ENCODE peak calls at places on chromosomes 2 and 18, in ten cellular contexts. One of them, this sample, is unnamed.

GRCh38 chr18:62767321-62767720 is 52.0 kb downstream of the PHLPP1 start:
- DNase-seq in AG10803: peak
- DNase-seq in tibial nerve: no peak
- DNase-seq in endothelial cell: no peak
- DNase-seq in stomach: no peak
- DNase-seq in right atrium auricular region: no peak
- DNase-seq in cardiac muscle cell: no peak
- DNase-seq in A549: no peak
- DNase-seq in HL-60: no peak
- DNase-seq in Peyer's patch: no peak
- DNase-seq in this sample: no peak

GRCh38 chr18:47754311-47755101 is 176.0 kb downstream of the SMAD2 start:
- DNase-seq in AG10803: no peak
- DNase-seq in tibial nerve: no peak
- DNase-seq in endothelial cell: peak
- DNase-seq in stomach: peak
- DNase-seq in right atrium auricular region: peak
- DNase-seq in cardiac muscle cell: peak
- DNase-seq in A549: peak
- DNase-seq in HL-60: peak
- DNase-seq in Peyer's patch: peak
- DNase-seq in this sample: no peak

GRCh38 chr2:35298493-35298892 is 1057.1 kb upstream of the CRIM1 start:
- DNase-seq in AG10803: no peak
- DNase-seq in tibial nerve: no peak
- DNase-seq in endothelial cell: no peak
- DNase-seq in stomach: no peak
- DNase-seq in right atrium auricular region: no peak
- DNase-seq in cardiac muscle cell: no peak
- DNase-seq in A549: no peak
- DNase-seq in HL-60: no peak
- DNase-seq in Peyer's patch: no peak
- DNase-seq in this sample: peak

GRCh38 chr2:3159801-3160545 is 217.6 kb downstream of the EIPR1 start:
- DNase-seq in AG10803: no peak
- DNase-seq in tibial nerve: no peak
- DNase-seq in endothelial cell: no peak
- DNase-seq in stomach: no peak
- DNase-seq in right atrium auricular region: no peak
- DNase-seq in cardiac muscle cell: no peak
- DNase-seq in A549: no peak
- DNase-seq in HL-60: no peak
- DNase-seq in Peyer's patch: no peak
- DNase-seq in this sample: no peak

GRCh38 chr2:124264496-124265160 is 239.5 kb downstream of the CNTNAP5 start:
- DNase-seq in AG10803: peak
- DNase-seq in tibial nerve: no peak
- DNase-seq in endothelial cell: no peak
- DNase-seq in stomach: no peak
- DNase-seq in right atrium auricular region: no peak
- DNase-seq in cardiac muscle cell: no peak
- DNase-seq in A549: no peak
- DNase-seq in HL-60: no peak
- DNase-seq in Peyer's patch: no peak
- DNase-seq in this sample: no peak

GRCh38 chr2:78992451-78992806 is 33.1 kb upstream of the REG3G start:
- DNase-seq in AG10803: no peak
- DNase-seq in tibial nerve: no peak
- DNase-seq in endothelial cell: peak
- DNase-seq in stomach: no peak
- DNase-seq in right atrium auricular region: no peak
- DNase-seq in cardiac muscle cell: peak
- DNase-seq in A549: peak
- DNase-seq in HL-60: peak
- DNase-seq in Peyer's patch: no peak
- DNase-seq in this sample: no peak

GRCh38 chr2:176140520-176141317 is 10.6 kb upstream of the HOXD4 start:
- DNase-seq in AG10803: peak
- DNase-seq in tibial nerve: no peak
- DNase-seq in endothelial cell: peak
- DNase-seq in stomach: peak
- DNase-seq in right atrium auricular region: peak
- DNase-seq in cardiac muscle cell: peak
- DNase-seq in A549: peak
- DNase-seq in HL-60: peak
- DNase-seq in Peyer's patch: peak
- DNase-seq in this sample: no peak

GRCh38 chr2:3611611-3612010 is 16.7 kb downstream of the COLEC11 start:
- DNase-seq in AG10803: no peak
- DNase-seq in tibial nerve: no peak
- DNase-seq in endothelial cell: no peak
- DNase-seq in stomach: peak
- DNase-seq in right atrium auricular region: no peak
- DNase-seq in cardiac muscle cell: no peak
- DNase-seq in A549: no peak
- DNase-seq in HL-60: no peak
- DNase-seq in Peyer's patch: peak
- DNase-seq in this sample: no peak

GRCh38 chr18:76410033-76410432 is 85.0 kb downstream of the ZNF516 start:
- DNase-seq in AG10803: no peak
- DNase-seq in tibial nerve: no peak
- DNase-seq in endothelial cell: no peak
- DNase-seq in stomach: no peak
- DNase-seq in right atrium auricular region: no peak
- DNase-seq in cardiac muscle cell: no peak
- DNase-seq in A549: no peak
- DNase-seq in HL-60: peak
- DNase-seq in Peyer's patch: peak
- DNase-seq in this sample: no peak

GRCh38 chr2:40430741-40431599 is 20.9 kb downstream of the SLC8A1 start:
- DNase-seq in AG10803: peak
- DNase-seq in tibial nerve: no peak
- DNase-seq in endothelial cell: no peak
- DNase-seq in stomach: no peak
- DNase-seq in right atrium auricular region: no peak
- DNase-seq in cardiac muscle cell: no peak
- DNase-seq in A549: no peak
- DNase-seq in HL-60: no peak
- DNase-seq in Peyer's patch: no peak
- DNase-seq in this sample: no peak

GRCh38 chr2:235551965-235552364 is 58.1 kb downstream of the AGAP1 start:
- DNase-seq in AG10803: peak
- DNase-seq in tibial nerve: peak
- DNase-seq in endothelial cell: peak
- DNase-seq in stomach: peak
- DNase-seq in right atrium auricular region: peak
- DNase-seq in cardiac muscle cell: peak
- DNase-seq in A549: peak
- DNase-seq in HL-60: peak
- DNase-seq in Peyer's patch: peak
- DNase-seq in this sample: peak

GRCh38 chr18:59911600-59911999 is 11.8 kb downstream of the PMAIP1 start:
- DNase-seq in AG10803: no peak
- DNase-seq in tibial nerve: no peak
- DNase-seq in endothelial cell: no peak
- DNase-seq in stomach: no peak
- DNase-seq in right atrium auricular region: no peak
- DNase-seq in cardiac muscle cell: no peak
- DNase-seq in A549: no peak
- DNase-seq in HL-60: peak
- DNase-seq in Peyer's patch: no peak
- DNase-seq in this sample: no peak

GRCh38 chr2:36497570-36498163 is 100.3 kb downstream of the FEZ2 start:
- DNase-seq in AG10803: no peak
- DNase-seq in tibial nerve: no peak
- DNase-seq in endothelial cell: no peak
- DNase-seq in stomach: no peak
- DNase-seq in right atrium auricular region: no peak
- DNase-seq in cardiac muscle cell: no peak
- DNase-seq in A549: no peak
- DNase-seq in HL-60: no peak
- DNase-seq in Peyer's patch: no peak
- DNase-seq in this sample: no peak

GRCh38 chr2:83224591-83224990 is 1234.5 kb downstream of the SUCLG1 start:
- DNase-seq in AG10803: no peak
- DNase-seq in tibial nerve: no peak
- DNase-seq in endothelial cell: no peak
- DNase-seq in stomach: no peak
- DNase-seq in right atrium auricular region: no peak
- DNase-seq in cardiac muscle cell: no peak
- DNase-seq in A549: no peak
- DNase-seq in HL-60: no peak
- DNase-seq in Peyer's patch: no peak
- DNase-seq in this sample: no peak

GRCh38 chr18:39648616-39649015 is 2083.0 kb upstream of the CELF4 start:
- DNase-seq in AG10803: no peak
- DNase-seq in tibial nerve: no peak
- DNase-seq in endothelial cell: no peak
- DNase-seq in stomach: no peak
- DNase-seq in right atrium auricular region: no peak
- DNase-seq in cardiac muscle cell: no peak
- DNase-seq in A549: no peak
- DNase-seq in HL-60: no peak
- DNase-seq in Peyer's patch: no peak
- DNase-seq in this sample: no peak

GRCh38 chr2:177254433-177255226 is 9.9 kb downstream of the NFE2L2 start:
- DNase-seq in AG10803: peak
- DNase-seq in tibial nerve: no peak
- DNase-seq in endothelial cell: peak
- DNase-seq in stomach: peak
- DNase-seq in right atrium auricular region: no peak
- DNase-seq in cardiac muscle cell: peak
- DNase-seq in A549: no peak
- DNase-seq in HL-60: no peak
- DNase-seq in Peyer's patch: peak
- DNase-seq in this sample: peak

GRCh38 chr18:46630160-46630559 is 26.9 kb downstream of the LOXHD1 start:
- DNase-seq in AG10803: peak
- DNase-seq in tibial nerve: no peak
- DNase-seq in endothelial cell: no peak
- DNase-seq in stomach: no peak
- DNase-seq in right atrium auricular region: peak
- DNase-seq in cardiac muscle cell: no peak
- DNase-seq in A549: no peak
- DNase-seq in HL-60: peak
- DNase-seq in Peyer's patch: no peak
- DNase-seq in this sample: no peak

GRCh38 chr2:19356545-19357382 is 1.7 kb downstream of the OSR1 start:
- DNase-seq in AG10803: no peak
- DNase-seq in tibial nerve: no peak
- DNase-seq in endothelial cell: no peak
- DNase-seq in stomach: no peak
- DNase-seq in right atrium auricular region: no peak
- DNase-seq in cardiac muscle cell: no peak
- DNase-seq in A549: no peak
- DNase-seq in HL-60: no peak
- DNase-seq in Peyer's patch: no peak
- DNase-seq in this sample: no peak

GRCh38 chr2:47676236-47676635 is 106.7 kb upstream of the MSH6 start:
- DNase-seq in AG10803: no peak
- DNase-seq in tibial nerve: no peak
- DNase-seq in endothelial cell: no peak
- DNase-seq in stomach: no peak
- DNase-seq in right atrium auricular region: no peak
- DNase-seq in cardiac muscle cell: no peak
- DNase-seq in A549: no peak
- DNase-seq in HL-60: no peak
- DNase-seq in Peyer's patch: no peak
- DNase-seq in this sample: no peak
- TF ChIP-seq CTCF in AG10803: no peak
- TF ChIP-seq CTCF in tibial nerve: no peak
- TF ChIP-seq CTCF in endothelial cell: no peak
- TF ChIP-seq CTCF in stomach: no peak
- TF ChIP-seq CTCF in right atrium auricular region: no peak
- TF ChIP-seq CTCF in cardiac muscle cell: no peak
- TF ChIP-seq CTCF in A549: no peak
- TF ChIP-seq CTCF in HL-60: no peak
- TF ChIP-seq CTCF in Peyer's patch: no peak
- TF ChIP-seq CTCF in this sample: no peak

GRCh38 chr2:61764035-61764800 is 89.6 kb downstream of the FAM161A start:
- DNase-seq in AG10803: peak
- DNase-seq in tibial nerve: peak
- DNase-seq in endothelial cell: peak
- DNase-seq in stomach: peak
- DNase-seq in right atrium auricular region: peak
- DNase-seq in cardiac muscle cell: peak
- DNase-seq in A549: peak
- DNase-seq in HL-60: peak
- DNase-seq in Peyer's patch: peak
- DNase-seq in this sample: peak
- TF ChIP-seq CTCF in AG10803: no peak
- TF ChIP-seq CTCF in tibial nerve: no peak
- TF ChIP-seq CTCF in endothelial cell: no peak
- TF ChIP-seq CTCF in stomach: no peak
- TF ChIP-seq CTCF in right atrium auricular region: no peak
- TF ChIP-seq CTCF in cardiac muscle cell: no peak
- TF ChIP-seq CTCF in A549: no peak
- TF ChIP-seq CTCF in HL-60: no peak
- TF ChIP-seq CTCF in Peyer's patch: no peak
- TF ChIP-seq CTCF in this sample: no peak

GRCh38 chr2:209990838-209991237 is 11.6 kb upstream of the RPE start:
- DNase-seq in AG10803: no peak
- DNase-seq in tibial nerve: no peak
- DNase-seq in endothelial cell: no peak
- DNase-seq in stomach: no peak
- DNase-seq in right atrium auricular region: no peak
- DNase-seq in cardiac muscle cell: no peak
- DNase-seq in A549: no peak
- DNase-seq in HL-60: no peak
- DNase-seq in Peyer's patch: no peak
- DNase-seq in this sample: no peak
- TF ChIP-seq CTCF in AG10803: no peak
- TF ChIP-seq CTCF in tibial nerve: no peak
- TF ChIP-seq CTCF in endothelial cell: no peak
- TF ChIP-seq CTCF in stomach: no peak
- TF ChIP-seq CTCF in right atrium auricular region: no peak
- TF ChIP-seq CTCF in cardiac muscle cell: no peak
- TF ChIP-seq CTCF in A549: no peak
- TF ChIP-seq CTCF in HL-60: no peak
- TF ChIP-seq CTCF in Peyer's patch: no peak
- TF ChIP-seq CTCF in this sample: no peak

DNA sequence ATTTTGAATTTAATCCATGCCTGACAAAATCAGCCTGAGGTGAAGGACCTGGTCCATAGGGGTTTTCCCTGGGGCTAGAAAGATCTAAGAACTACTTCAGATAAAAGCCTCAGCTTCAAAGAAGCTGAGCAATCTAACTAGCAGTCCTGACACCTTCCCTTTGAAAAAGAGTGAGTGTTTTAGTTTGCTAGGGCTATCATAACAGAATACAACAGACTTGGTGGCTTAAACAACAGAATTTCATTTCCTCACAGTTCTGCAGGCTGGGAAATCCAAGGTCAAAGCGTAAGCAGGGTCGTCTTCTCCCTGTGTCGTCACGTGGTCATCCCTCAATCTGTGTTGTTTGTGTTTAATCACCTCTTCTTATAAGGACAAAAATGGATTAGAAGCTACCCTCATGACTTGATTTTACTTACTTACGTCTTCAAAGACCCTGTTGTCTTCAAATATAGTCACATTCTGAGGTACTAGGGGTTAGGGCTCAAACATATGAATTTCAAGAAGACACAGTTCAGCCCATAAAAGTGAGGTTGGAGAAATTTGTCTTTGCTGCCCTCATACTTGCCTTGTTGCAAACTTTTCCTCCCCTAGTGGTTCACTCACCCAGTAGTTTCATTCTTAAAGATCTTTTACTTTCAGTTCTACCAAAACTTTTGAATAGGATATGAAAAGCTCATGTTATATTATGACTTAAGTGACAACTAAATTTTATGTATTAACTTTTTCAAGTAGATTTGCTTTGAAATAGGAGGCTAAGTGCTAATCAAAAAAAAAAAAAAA is 673.8 kb downstream of the ARHGAP15 start:
- DNase-seq in AG10803: no peak
- DNase-seq in tibial nerve: no peak
- DNase-seq in endothelial cell: no peak
- DNase-seq in stomach: no peak
- DNase-seq in right atrium auricular region: no peak
- DNase-seq in cardiac muscle cell: no peak
- DNase-seq in A549: no peak
- DNase-seq in HL-60: no peak
- DNase-seq in Peyer's patch: no peak
- DNase-seq in this sample: no peak
- TF ChIP-seq CTCF in AG10803: no peak
- TF ChIP-seq CTCF in tibial nerve: no peak
- TF ChIP-seq CTCF in endothelial cell: no peak
- TF ChIP-seq CTCF in stomach: no peak
- TF ChIP-seq CTCF in right atrium auricular region: no peak
- TF ChIP-seq CTCF in cardiac muscle cell: no peak
- TF ChIP-seq CTCF in A549: no peak
- TF ChIP-seq CTCF in HL-60: no peak
- TF ChIP-seq CTCF in Peyer's patch: no peak
- TF ChIP-seq CTCF in this sample: peak